ENCODE peak calls at places on chromosomes 6 and 20, in seven cellular contexts. V is uterus, X is fibroblast of villous mesenchyme, P is heart left ventricle, A is B cell, T is kidney epithelial cell, F is CD14-positive monocyte. L is an unnamed sample.

GRCh38 chr20:20436689-20437088 is 68.8 kb downstream of the INSM1 start:
- DNase-seq in V (no peak), X (no peak), P (no peak), A (no peak), T (no peak), F (no peak), L (no peak)

GRCh38 chr20:63345328-63346100 is 15.6 kb downstream of the CHRNA4 start:
- DNase-seq in V (no peak), X (no peak), P (peak; percentile 40), A (no peak), T (no peak), F (no peak), L (no peak)

GRCh38 chr6:85677243-85677956 is 34.7 kb upstream of the SYNCRIP start:
- DNase-seq in V (no peak), X (peak; percentile 52), P (no peak), A (no peak), T (no peak), F (no peak), L (no peak)

GRCh38 chr6:119602215-119603178 is 252.9 kb upstream of the MAN1A1 start:
- DNase-seq in V (no peak), X (no peak), P (no peak), A (no peak), T (no peak), F (no peak), L (no peak)

GRCh38 chr6:72703093-72703492 is 81.2 kb downstream of the KCNQ5 start:
- DNase-seq in V (no peak), X (no peak), P (no peak), A (no peak), T (no peak), F (no peak), L (no peak)

GRCh38 chr20:62752671-62753501 is 43.4 kb upstream of the MRGBP start:
- DNase-seq in V (no peak), X (peak; percentile 26), P (no peak), A (no peak), T (no peak), F (peak; percentile 42), L (no peak)

GRCh38 chr20:32685541-32686529 is 12.1 kb upstream of the C20orf203 start:
- DNase-seq in V (no peak), X (peak; percentile 95), P (peak; percentile 61), A (no peak), T (no peak), F (peak; percentile 66), L (no peak)

GRCh38 chr20:6122873-6123649 is at the start of gene FERMT1:
- DNase-seq in V (peak; percentile 22), X (peak; percentile 55), P (peak; percentile 32), A (peak; percentile 33), T (peak; percentile 34), F (peak; percentile 51), L (no peak)

GRCh38 chr6:164106345-164106769 is 691.8 kb downstream of the QKI start:
- DNase-seq in V (no peak), X (no peak), P (peak; percentile 76), A (no peak), T (no peak), F (no peak), L (no peak)

GRCh38 chr6:109879521-109879920 is 98.6 kb upstream of the GPR6 start:
- DNase-seq in V (no peak), X (no peak), P (no peak), A (no peak), T (no peak), F (no peak), L (no peak)

GRCh38 chr6:163331245-163331644 is 83.3 kb upstream of the QKI start:
- DNase-seq in V (no peak), X (no peak), P (no peak), A (no peak), T (no peak), F (no peak), L (no peak)

GRCh38 chr20:47568019-47568418 is 66.3 kb downstream of the NCOA3 start:
- DNase-seq in V (no peak), X (peak; percentile 89), P (peak; percentile 31), A (no peak), T (peak; percentile 51), F (no peak), L (no peak)

GRCh38 chr6:151091571-151091970 is 148.2 kb upstream of the AKAP12 start:
- DNase-seq in V (no peak), X (no peak), P (no peak), A (no peak), T (no peak), F (no peak), L (no peak)
- TF ChIP-seq CTCF in V (no peak), X (no peak), P (no peak), A (no peak), T (no peak), F (no peak), L (no peak)

DNA sequence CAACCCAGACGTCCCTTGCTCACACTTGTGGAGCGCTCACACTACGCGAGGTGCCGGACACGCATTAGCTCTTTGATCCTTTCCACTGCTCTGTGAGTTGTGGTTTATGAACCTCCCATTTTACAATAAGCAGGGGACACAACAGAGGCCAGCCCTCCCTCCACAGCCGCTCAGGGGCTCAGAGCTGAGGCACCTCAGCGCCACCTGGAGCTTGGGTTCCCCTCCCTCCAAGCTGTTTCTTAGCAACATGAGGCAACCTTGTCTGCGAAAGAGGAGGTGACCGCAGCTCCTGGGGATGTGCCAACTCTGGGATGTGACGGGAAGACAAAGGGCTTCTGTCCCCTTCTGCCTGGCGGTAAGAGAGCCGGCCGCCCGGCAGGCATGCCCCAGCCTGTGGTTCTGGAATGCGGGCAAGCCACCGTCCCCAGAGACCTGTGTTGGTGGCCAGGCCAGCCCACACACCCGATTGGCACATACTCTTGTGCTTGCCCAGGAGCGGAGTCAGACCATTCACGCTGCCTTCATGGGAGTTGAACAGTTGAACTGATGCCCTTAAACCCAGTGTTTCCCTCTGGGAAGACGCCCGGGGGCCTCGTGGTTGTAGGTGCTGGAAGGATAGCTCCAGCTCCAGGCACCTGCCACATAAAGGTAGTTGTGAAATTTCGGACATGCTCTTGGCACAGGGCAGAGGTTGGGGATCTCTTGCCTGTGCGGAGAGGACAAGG is 44.5 kb downstream of the RBM38 start:
- DNase-seq in V (no peak), X (no peak), P (peak; percentile 61), A (peak; percentile 67), T (peak; percentile 59), F (peak; percentile 74), L (no peak)
- TF ChIP-seq CTCF in V (no peak), X (no peak), P (no peak), A (no peak), T (no peak), F (no peak), L (no peak)

GRCh38 chr20:53828673-53829085 is 235.0 kb upstream of the ZNF217 start:
- DNase-seq in V (peak; percentile 69), X (peak; percentile 93), P (peak; percentile 53), A (no peak), T (peak; percentile 57), F (no peak), L (no peak)
- TF ChIP-seq CTCF in V (no peak), X (peak; percentile 14), P (no peak), A (no peak), T (peak; percentile 3), F (no peak), L (no peak)

GRCh38 chr6:100905067-100905466 is 23.9 kb upstream of the ASCC3 start:
- DNase-seq in V (no peak), X (no peak), P (no peak), A (no peak), T (no peak), F (no peak), L (no peak)

GRCh38 chr6:100904316-100904715 is 23.2 kb upstream of the ASCC3 start:
- DNase-seq in V (no peak), X (no peak), P (no peak), A (no peak), T (no peak), F (no peak), L (no peak)

GRCh38 chr6:100901582-100901981 is 20.5 kb upstream of the ASCC3 start:
- DNase-seq in V (no peak), X (no peak), P (no peak), A (no peak), T (no peak), F (no peak), L (no peak)

GRCh38 chr6:100906325-100906724 is 25.2 kb upstream of the ASCC3 start:
- DNase-seq in V (no peak), X (no peak), P (no peak), A (no peak), T (no peak), F (no peak), L (no peak)
- TF ChIP-seq CTCF in V (no peak), X (peak; percentile 25), P (no peak), A (no peak), T (no peak), F (no peak), L (no peak)

GRCh38 chr20:34579191-34579661 is 20.7 kb downstream of the MAP1LC3A start:
- DNase-seq in V (peak; percentile 74), X (peak; percentile 78), P (peak; percentile 51), A (no peak), T (peak; percentile 58), F (no peak), L (no peak)
- TF ChIP-seq CTCF in V (peak; percentile 76), X (peak; percentile 77), P (peak; percentile 57), A (no peak), T (peak; percentile 81), F (no peak), L (no peak)

DNA sequence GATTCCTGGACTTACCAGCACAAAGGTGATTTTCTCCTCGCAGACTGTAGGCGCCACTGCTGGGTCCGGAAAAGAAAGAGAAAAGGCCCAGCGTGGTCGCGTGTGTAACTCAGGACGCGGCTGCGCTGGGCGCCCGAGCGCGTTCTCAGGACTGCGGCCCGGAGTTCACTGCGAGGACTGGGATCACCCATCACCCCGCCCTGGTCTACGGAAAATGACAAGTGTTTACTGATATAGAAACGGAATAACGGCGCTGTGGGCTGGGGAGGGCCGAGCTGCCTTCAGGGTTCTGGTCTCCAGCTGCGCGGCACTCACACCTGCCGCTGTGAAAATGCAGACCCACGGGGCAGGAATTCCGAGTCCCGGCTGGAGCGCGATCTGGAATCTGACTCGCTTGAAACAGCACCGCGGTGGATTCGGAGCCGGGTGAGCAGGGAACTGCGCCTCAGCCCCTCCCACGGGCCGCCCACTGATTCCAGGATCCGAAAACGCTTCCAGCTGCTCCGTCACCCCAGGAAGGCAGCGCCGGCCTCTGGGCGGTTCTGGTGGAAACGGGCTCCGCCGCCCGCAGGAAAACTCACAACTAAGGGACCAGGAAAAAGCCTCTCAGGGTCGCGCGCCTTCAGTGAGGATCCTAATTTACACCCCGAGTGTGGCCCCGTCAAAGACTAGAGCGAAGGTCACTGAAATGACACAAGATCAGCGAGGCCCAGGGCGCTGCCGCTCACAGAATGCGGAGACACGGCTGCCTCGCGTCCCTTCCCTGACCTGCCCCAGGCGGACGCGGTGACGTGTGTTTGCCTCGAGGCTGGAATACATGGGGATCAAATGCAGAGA is 34.5 kb downstream of the HLA-A start:
- DNase-seq in V (peak; percentile 83), X (peak; percentile 79), P (peak; percentile 92), A (peak; percentile 67), T (no peak), F (peak; percentile 55), L (peak; percentile 27)
- TF ChIP-seq CTCF in V (peak; percentile 54), X (peak; percentile 44), P (no peak), A (no peak), T (peak; percentile 39), F (no peak), L (peak; percentile 41)